ENCODE peak calls at places on chromosomes 16 and 17, in eight cellular contexts. P is neural progenitor cell; I is lung; M is brain microvascular endothelial cell; N is OCI-LY7; L is CD8-positive, alpha-beta memory T cell; D is A673; V is colonic mucosa. O is an unnamed sample.

GRCh38 chr17:48162305-48162934 is 54.9 kb downstream of the SNX11 start:
- DNase-seq in P (no peak), I (no peak), M (no peak), N (no peak), L (no peak), D (no peak), V (no peak), O (no peak)

GRCh38 chr17:46772013-46772878 is 46.2 kb downstream of the WNT3 start:
- DNase-seq in P (peak; percentile 74), I (peak; percentile 51), M (no peak), N (no peak), L (no peak), D (peak; percentile 19), V (peak; percentile 55), O (no peak)

GRCh38 chr17:75783803-75784472 is 668 bp upstream of the UNK start:
- DNase-seq in P (peak; percentile 55), I (no peak), M (no peak), N (peak; percentile 70), L (no peak), D (no peak), V (no peak), O (peak; percentile 57)

GRCh38 chr17:79960788-79961522 is 74.7 kb downstream of the TBC1D16 start:
- DNase-seq in P (no peak), I (no peak), M (no peak), N (no peak), L (no peak), D (peak; percentile 44), V (no peak), O (peak; percentile 2)

GRCh38 chr16:1613240-1613639 is 1.1 kb downstream of the CRAMP1 start:
- DNase-seq in P (peak; percentile 30), I (no peak), M (no peak), N (peak; percentile 41), L (no peak), D (no peak), V (peak; percentile 25), O (no peak)

GRCh38 chr17:65742433-65743312 is 181.2 kb upstream of the AXIN2 start:
- DNase-seq in P (peak; percentile 54), I (no peak), M (peak; percentile 81), N (no peak), L (no peak), D (no peak), V (no peak), O (no peak)

GRCh38 chr16:23908790-23909189 is 73.0 kb downstream of the PRKCB start:
- DNase-seq in P (no peak), I (no peak), M (no peak), N (no peak), L (no peak), D (no peak), V (no peak), O (no peak)

GRCh38 chr16:81453091-81453728 is 8.6 kb downstream of the CMIP start:
- DNase-seq in P (no peak), I (no peak), M (no peak), N (no peak), L (no peak), D (no peak), V (no peak), O (no peak)

GRCh38 chr17:48593126-48593829 is at the start of gene HOXB5:
- DNase-seq in P (no peak), I (no peak), M (no peak), N (no peak), L (no peak), D (no peak), V (no peak), O (no peak)

GRCh38 chr16:81558444-81559175 is 114.0 kb downstream of the CMIP start:
- DNase-seq in P (peak; percentile 24), I (peak; percentile 76), M (no peak), N (no peak), L (no peak), D (no peak), V (peak; percentile 93), O (no peak)

GRCh38 chr17:46078675-46079074 is 79.6 kb downstream of the STH start:
- DNase-seq in P (no peak), I (no peak), M (no peak), N (no peak), L (no peak), D (no peak), V (no peak), O (no peak)

GRCh38 chr17:35812456-35812855 is 3.2 kb downstream of the TAF15 start:
- DNase-seq in P (no peak), I (no peak), M (no peak), N (no peak), L (no peak), D (no peak), V (no peak), O (no peak)

GRCh38 chr16:5065368-5065767 is 388 bp downstream of the C16orf89 start:
- DNase-seq in P (no peak), I (peak; percentile 43), M (no peak), N (no peak), L (no peak), D (no peak), V (no peak), O (no peak)

GRCh38 chr16:83338138-83338537 is 469.6 kb upstream of the HSBP1 start:
- DNase-seq in P (no peak), I (no peak), M (no peak), N (no peak), L (no peak), D (no peak), V (no peak), O (no peak)

GRCh38 chr16:30786936-30787612 is at the start of gene ZNF629:
- DNase-seq in P (peak; percentile 90), I (peak; percentile 70), M (peak; percentile 45), N (peak; percentile 39), L (no peak), D (peak; percentile 78), V (peak; percentile 75), O (peak; percentile 80)

GRCh38 chr16:89268987-89269735 is 51.7 kb downstream of the ZNF778 start:
- DNase-seq in P (no peak), I (no peak), M (peak; percentile 64), N (no peak), L (no peak), D (no peak), V (no peak), O (no peak)

GRCh38 chr17:74210191-74211140 is 2.9 kb upstream of the TTYH2 start:
- DNase-seq in P (peak; percentile 67), I (peak; percentile 74), M (peak; percentile 51), N (peak; percentile 70), L (peak; percentile 72), D (peak; percentile 74), V (peak; percentile 71), O (peak; percentile 93)

GRCh38 chr17:77856551-77857305 is 101.8 kb upstream of the TNRC6C start:
- DNase-seq in P (no peak), I (no peak), M (no peak), N (no peak), L (no peak), D (no peak), V (no peak), O (no peak)

GRCh38 chr17:77857613-77858012 is 100.9 kb upstream of the TNRC6C start:
- DNase-seq in P (no peak), I (no peak), M (no peak), N (no peak), L (no peak), D (no peak), V (no peak), O (no peak)

GRCh38 chr17:77858291-77859034 is 100.0 kb upstream of the TNRC6C start:
- DNase-seq in P (no peak), I (no peak), M (no peak), N (no peak), L (no peak), D (no peak), V (no peak), O (no peak)

GRCh38 chr17:77859035-77859360 is 99.5 kb upstream of the TNRC6C start:
- DNase-seq in P (no peak), I (no peak), M (no peak), N (no peak), L (no peak), D (no peak), V (no peak), O (no peak)

GRCh38 chr17:77857306-77857555 is 101.3 kb upstream of the TNRC6C start:
- DNase-seq in P (no peak), I (no peak), M (no peak), N (no peak), L (no peak), D (no peak), V (no peak), O (no peak)
- H3K4me3 ChIP-seq in P (no peak overlapping the region), I (no peak overlapping the region), M (no peak overlapping the region), N (no peak overlapping the region), L (no peak overlapping the region), D (no peak overlapping the region), V (no peak overlapping the region), O (no peak overlapping the region)

GRCh38 chr16:70570967-70571570 is 47.5 kb downstream of the SF3B3 start:
- DNase-seq in P (no peak), I (no peak), M (no peak), N (no peak), L (no peak), D (no peak), V (no peak), O (no peak)

GRCh38 chr16:70572050-70572925 is 48.7 kb downstream of the SF3B3 start:
- DNase-seq in P (no peak), I (no peak), M (no peak), N (no peak), L (no peak), D (no peak), V (no peak), O (no peak)

GRCh38 chr16:70572926-70573270 is 49.3 kb downstream of the SF3B3 start:
- DNase-seq in P (no peak), I (no peak), M (no peak), N (no peak), L (no peak), D (no peak), V (no peak), O (no peak)

GRCh38 chr16:70569752-70570151 is 46.1 kb downstream of the SF3B3 start:
- DNase-seq in P (no peak), I (no peak), M (no peak), N (no peak), L (no peak), D (no peak), V (no peak), O (no peak)

DNA sequence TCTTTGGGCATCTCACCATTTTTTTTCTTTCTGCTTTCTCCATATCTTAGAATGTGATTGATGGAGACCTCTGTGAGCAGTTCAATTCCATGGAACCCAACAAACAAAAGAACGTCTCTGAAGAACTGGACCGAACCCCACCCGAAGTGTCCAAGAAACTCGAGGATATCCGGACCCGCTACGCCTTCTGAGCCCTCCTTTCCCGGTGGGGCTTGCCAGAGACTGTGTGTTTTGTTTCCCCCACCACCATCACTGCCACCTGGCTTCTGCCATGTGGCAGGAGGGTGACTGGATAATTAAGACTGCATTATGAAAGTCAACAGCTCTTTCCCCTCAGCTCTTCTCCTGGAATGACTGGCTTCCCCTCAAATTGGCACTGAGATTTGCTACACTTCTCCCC is 48.0 kb downstream of the SF3B3 start:
- DNase-seq in P (no peak), I (no peak), M (no peak), N (no peak), L (no peak), D (no peak), V (no peak), O (no peak)
- H3K36me3 ChIP-seq in P (peaks cover 23% of the 10 kb centered on the region), I (peaks cover 57% of the 10 kb centered on the region), M (peaks cover 64% of the 10 kb centered on the region), N (peaks cover 90% of the 10 kb centered on the region), L (peaks cover 64% of the 10 kb centered on the region), D (peaks cover 92% of the 10 kb centered on the region), V (peaks cover 38% of the 10 kb centered on the region), O (peaks cover 88% of the 10 kb centered on the region)

GRCh38 chr17:37737971-37738370 is 6.9 kb downstream of the HNF1B start:
- DNase-seq in P (no peak), I (no peak), M (peak; percentile 43), N (no peak), L (no peak), D (no peak), V (no peak), O (no peak)
- H3K27ac ChIP-seq in P (no peak overlapping the region), I (no peak overlapping the region), M (no peak overlapping the region), N (no peak overlapping the region), L (no peak overlapping the region), D (no peak overlapping the region), V (no peak overlapping the region), O (no peak overlapping the region)

GRCh38 chr17:7263801-7264078 is 1.5 kb upstream of the CLDN7 start:
- DNase-seq in P (no peak), I (no peak), M (no peak), N (no peak), L (no peak), D (no peak), V (peak; percentile 76), O (no peak)
- H3K4me3 ChIP-seq in P (peak overlapping the region; percentile 40), I (no peak overlapping the region), M (no peak overlapping the region), N (peak overlapping the region; percentile 44), L (no peak overlapping the region), D (no peak overlapping the region), V (peak overlapping the region; percentile 77), O (no peak overlapping the region)

O was measured in WERI-Rb-1.